ENCODE peak calls at places on chromosomes 3 and 15, in six cellular contexts. One of them, this sample, is unnamed.

GRCh38 chr15:99095626-99096025 is 9.3 kb upstream of the SYNM start:
- ATAC-seq in HepG2: no peak
- ATAC-seq in upper lobe of left lung: no peak
- ATAC-seq in GM12878: no peak
- ATAC-seq in A549: no peak
- ATAC-seq in K562: no peak
- ATAC-seq in this sample: no peak

GRCh38 chr3:65262554-65262953 is 574.8 kb upstream of the ADAMTS9 start:
- ATAC-seq in HepG2: no peak
- ATAC-seq in upper lobe of left lung: no peak
- ATAC-seq in GM12878: no peak
- ATAC-seq in A549: no peak
- ATAC-seq in K562: no peak
- ATAC-seq in this sample: no peak

GRCh38 chr3:25582242-25582641 is 82.5 kb downstream of the TOP2B start:
- ATAC-seq in HepG2: peak
- ATAC-seq in upper lobe of left lung: no peak
- ATAC-seq in GM12878: no peak
- ATAC-seq in A549: peak
- ATAC-seq in K562: peak
- ATAC-seq in this sample: no peak

GRCh38 chr15:85094685-85095084 is 113.0 kb downstream of the PDE8A start:
- ATAC-seq in HepG2: no peak
- ATAC-seq in upper lobe of left lung: no peak
- ATAC-seq in GM12878: no peak
- ATAC-seq in A549: peak
- ATAC-seq in K562: no peak
- ATAC-seq in this sample: no peak

GRCh38 chr3:153073636-153074035 is 88.4 kb upstream of the RAP2B start:
- ATAC-seq in HepG2: no peak
- ATAC-seq in upper lobe of left lung: no peak
- ATAC-seq in GM12878: no peak
- ATAC-seq in A549: no peak
- ATAC-seq in K562: peak
- ATAC-seq in this sample: no peak

GRCh38 chr3:13595001-13595421 is 46.1 kb downstream of the FBLN2 start:
- ATAC-seq in HepG2: peak
- ATAC-seq in upper lobe of left lung: no peak
- ATAC-seq in GM12878: no peak
- ATAC-seq in A549: peak
- ATAC-seq in K562: no peak
- ATAC-seq in this sample: no peak

GRCh38 chr3:129567176-129567705 is 24.3 kb downstream of the H1-8 start:
- ATAC-seq in HepG2: no peak
- ATAC-seq in upper lobe of left lung: no peak
- ATAC-seq in GM12878: no peak
- ATAC-seq in A549: no peak
- ATAC-seq in K562: no peak
- ATAC-seq in this sample: peak

GRCh38 chr15:43516185-43516584 is 1.2 kb upstream of the MAP1A start:
- ATAC-seq in HepG2: no peak
- ATAC-seq in upper lobe of left lung: peak
- ATAC-seq in GM12878: no peak
- ATAC-seq in A549: no peak
- ATAC-seq in K562: no peak
- ATAC-seq in this sample: peak

GRCh38 chr3:46926871-46927717 is 49.5 kb downstream of the CCDC12 start:
- ATAC-seq in HepG2: no peak
- ATAC-seq in upper lobe of left lung: peak
- ATAC-seq in GM12878: peak
- ATAC-seq in A549: no peak
- ATAC-seq in K562: no peak
- ATAC-seq in this sample: no peak

GRCh38 chr3:182172534-182172933 is 460.8 kb downstream of the SOX2 start:
- ATAC-seq in HepG2: no peak
- ATAC-seq in upper lobe of left lung: no peak
- ATAC-seq in GM12878: no peak
- ATAC-seq in A549: no peak
- ATAC-seq in K562: no peak
- ATAC-seq in this sample: no peak

GRCh38 chr3:130604806-130605205 is 87.8 kb downstream of the COL6A6 start:
- ATAC-seq in HepG2: no peak
- ATAC-seq in upper lobe of left lung: no peak
- ATAC-seq in GM12878: no peak
- ATAC-seq in A549: no peak
- ATAC-seq in K562: no peak
- ATAC-seq in this sample: no peak

GRCh38 chr3:25325229-25325628 is 102.8 kb upstream of the RARB start:
- ATAC-seq in HepG2: no peak
- ATAC-seq in upper lobe of left lung: no peak
- ATAC-seq in GM12878: no peak
- ATAC-seq in A549: no peak
- ATAC-seq in K562: no peak
- ATAC-seq in this sample: no peak

GRCh38 chr3:129197341-129197740 is 13.6 kb upstream of the CNBP start:
- ATAC-seq in HepG2: no peak
- ATAC-seq in upper lobe of left lung: no peak
- ATAC-seq in GM12878: no peak
- ATAC-seq in A549: peak
- ATAC-seq in K562: no peak
- ATAC-seq in this sample: no peak

GRCh38 chr15:69478259-69478687 is 25.7 kb downstream of the RPLP1 start:
- ATAC-seq in HepG2: peak
- ATAC-seq in upper lobe of left lung: peak
- ATAC-seq in GM12878: peak
- ATAC-seq in A549: peak
- ATAC-seq in K562: peak
- ATAC-seq in this sample: no peak

GRCh38 chr3:152611905-152612304 is 223.0 kb upstream of the P2RY1 start:
- ATAC-seq in HepG2: no peak
- ATAC-seq in upper lobe of left lung: no peak
- ATAC-seq in GM12878: no peak
- ATAC-seq in A549: no peak
- ATAC-seq in K562: no peak
- ATAC-seq in this sample: peak

GRCh38 chr3:141239551-141240281 is 8.1 kb downstream of the PXYLP1 start:
- ATAC-seq in HepG2: no peak
- ATAC-seq in upper lobe of left lung: no peak
- ATAC-seq in GM12878: no peak
- ATAC-seq in A549: no peak
- ATAC-seq in K562: no peak
- ATAC-seq in this sample: no peak

GRCh38 chr3:48155122-48155521 is 33.1 kb downstream of the CDC25A start:
- ATAC-seq in HepG2: no peak
- ATAC-seq in upper lobe of left lung: no peak
- ATAC-seq in GM12878: no peak
- ATAC-seq in A549: peak
- ATAC-seq in K562: no peak
- ATAC-seq in this sample: no peak

GRCh38 chr3:192929146-192929545 is 11.5 kb upstream of the MB21D2 start:
- ATAC-seq in HepG2: no peak
- ATAC-seq in upper lobe of left lung: peak
- ATAC-seq in GM12878: no peak
- ATAC-seq in A549: peak
- ATAC-seq in K562: no peak
- ATAC-seq in this sample: peak

GRCh38 chr15:28890711-28891495 is 5.1 kb downstream of the APBA2 start:
- ATAC-seq in HepG2: peak
- ATAC-seq in upper lobe of left lung: no peak
- ATAC-seq in GM12878: no peak
- ATAC-seq in A549: no peak
- ATAC-seq in K562: no peak
- ATAC-seq in this sample: no peak

GRCh38 chr3:108062051-108062450 is 28.8 kb downstream of the CD47 start:
- ATAC-seq in HepG2: no peak
- ATAC-seq in upper lobe of left lung: peak
- ATAC-seq in GM12878: peak
- ATAC-seq in A549: no peak
- ATAC-seq in K562: no peak
- ATAC-seq in this sample: no peak

GRCh38 chr15:67882487-67883227 is 42.8 kb upstream of the RNU6-1 start:
- ATAC-seq in HepG2: no peak
- ATAC-seq in upper lobe of left lung: peak
- ATAC-seq in GM12878: no peak
- ATAC-seq in A549: peak
- ATAC-seq in K562: peak
- ATAC-seq in this sample: no peak

GRCh38 chr3:44099566-44100297 is 142.0 kb upstream of the TOPAZ1 start:
- ATAC-seq in HepG2: no peak
- ATAC-seq in upper lobe of left lung: no peak
- ATAC-seq in GM12878: no peak
- ATAC-seq in A549: no peak
- ATAC-seq in K562: no peak
- ATAC-seq in this sample: no peak

GRCh38 chr3:169923831-169924230 is 12.5 kb downstream of the SAMD7 start:
- ATAC-seq in HepG2: no peak
- ATAC-seq in upper lobe of left lung: no peak
- ATAC-seq in GM12878: no peak
- ATAC-seq in A549: no peak
- ATAC-seq in K562: no peak
- ATAC-seq in this sample: no peak

GRCh38 chr3:143484851-143485512 is 363.3 kb downstream of the SLC9A9 start:
- ATAC-seq in HepG2: no peak
- ATAC-seq in upper lobe of left lung: no peak
- ATAC-seq in GM12878: peak
- ATAC-seq in A549: peak
- ATAC-seq in K562: peak
- ATAC-seq in this sample: no peak

GRCh38 chr3:49377483-49377882 is 19.3 kb upstream of the GPX1 start:
- ATAC-seq in HepG2: no peak
- ATAC-seq in upper lobe of left lung: peak
- ATAC-seq in GM12878: peak
- ATAC-seq in A549: no peak
- ATAC-seq in K562: peak
- ATAC-seq in this sample: peak

GRCh38 chr3:114213262-114213668 is 24.1 kb downstream of the ZNF80 start:
- ATAC-seq in HepG2: no peak
- ATAC-seq in upper lobe of left lung: no peak
- ATAC-seq in GM12878: no peak
- ATAC-seq in A549: no peak
- ATAC-seq in K562: no peak
- ATAC-seq in this sample: no peak
- H3K4me3 ChIP-seq in HepG2: no peak
- H3K4me3 ChIP-seq in upper lobe of left lung: no peak
- H3K4me3 ChIP-seq in GM12878: peak
- H3K4me3 ChIP-seq in A549: no peak
- H3K4me3 ChIP-seq in K562: no peak
- H3K4me3 ChIP-seq in this sample: no peak

DNA sequence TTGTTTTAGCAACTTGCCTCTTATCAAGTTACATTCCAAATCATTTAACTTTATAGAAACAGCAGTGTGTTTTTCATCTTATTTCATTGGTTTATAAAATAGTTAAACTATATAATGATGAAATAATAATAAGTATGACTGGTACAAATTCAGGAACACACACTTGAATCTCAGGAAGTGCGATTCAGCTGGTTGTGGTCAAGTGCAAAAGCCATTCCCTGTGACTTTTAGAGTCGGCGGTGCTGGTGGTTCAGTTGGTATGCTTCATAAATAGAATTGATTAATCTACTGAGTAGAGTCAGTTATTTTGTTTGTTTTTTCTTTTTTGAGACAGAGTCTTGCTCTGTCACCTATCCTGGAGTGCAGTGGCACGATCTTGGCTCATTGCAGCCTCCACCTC is 22.7 kb downstream of the SACM1L start:
- ATAC-seq in HepG2: no peak
- ATAC-seq in upper lobe of left lung: no peak
- ATAC-seq in GM12878: no peak
- ATAC-seq in A549: no peak
- ATAC-seq in K562: no peak
- ATAC-seq in this sample: no peak
- TF ChIP-seq EP300 in HepG2: no peak
- TF ChIP-seq EP300 in upper lobe of left lung: no peak
- TF ChIP-seq EP300 in GM12878: no peak
- TF ChIP-seq EP300 in A549: no peak
- TF ChIP-seq EP300 in K562: no peak
- TF ChIP-seq EP300 in this sample: no peak

GRCh38 chr15:71237456-71238188 is 122.4 kb downstream of the THSD4 start:
- ATAC-seq in HepG2: no peak
- ATAC-seq in upper lobe of left lung: peak
- ATAC-seq in GM12878: no peak
- ATAC-seq in A549: peak
- ATAC-seq in K562: peak
- ATAC-seq in this sample: no peak

GRCh38 chr15:71238926-71239325 is 123.7 kb downstream of the THSD4 start:
- ATAC-seq in HepG2: no peak
- ATAC-seq in upper lobe of left lung: no peak
- ATAC-seq in GM12878: no peak
- ATAC-seq in A549: no peak
- ATAC-seq in K562: no peak
- ATAC-seq in this sample: no peak

GRCh38 chr15:71242292-71242691 is 127.0 kb downstream of the THSD4 start:
- ATAC-seq in HepG2: no peak
- ATAC-seq in upper lobe of left lung: no peak
- ATAC-seq in GM12878: no peak
- ATAC-seq in A549: no peak
- ATAC-seq in K562: no peak
- ATAC-seq in this sample: no peak

GRCh38 chr15:71245588-71245987 is 130.3 kb downstream of the THSD4 start:
- ATAC-seq in HepG2: no peak
- ATAC-seq in upper lobe of left lung: no peak
- ATAC-seq in GM12878: no peak
- ATAC-seq in A549: no peak
- ATAC-seq in K562: no peak
- ATAC-seq in this sample: no peak

GRCh38 chr15:71239592-71240364 is 124.5 kb downstream of the THSD4 start:
- ATAC-seq in HepG2: no peak
- ATAC-seq in upper lobe of left lung: no peak
- ATAC-seq in GM12878: no peak
- ATAC-seq in A549: no peak
- ATAC-seq in K562: no peak
- ATAC-seq in this sample: no peak
- H3K27ac ChIP-seq in HepG2: no peak
- H3K27ac ChIP-seq in upper lobe of left lung: no peak
- H3K27ac ChIP-seq in GM12878: no peak
- H3K27ac ChIP-seq in A549: peak
- H3K27ac ChIP-seq in K562: no peak
- H3K27ac ChIP-seq in this sample: no peak

DNA sequence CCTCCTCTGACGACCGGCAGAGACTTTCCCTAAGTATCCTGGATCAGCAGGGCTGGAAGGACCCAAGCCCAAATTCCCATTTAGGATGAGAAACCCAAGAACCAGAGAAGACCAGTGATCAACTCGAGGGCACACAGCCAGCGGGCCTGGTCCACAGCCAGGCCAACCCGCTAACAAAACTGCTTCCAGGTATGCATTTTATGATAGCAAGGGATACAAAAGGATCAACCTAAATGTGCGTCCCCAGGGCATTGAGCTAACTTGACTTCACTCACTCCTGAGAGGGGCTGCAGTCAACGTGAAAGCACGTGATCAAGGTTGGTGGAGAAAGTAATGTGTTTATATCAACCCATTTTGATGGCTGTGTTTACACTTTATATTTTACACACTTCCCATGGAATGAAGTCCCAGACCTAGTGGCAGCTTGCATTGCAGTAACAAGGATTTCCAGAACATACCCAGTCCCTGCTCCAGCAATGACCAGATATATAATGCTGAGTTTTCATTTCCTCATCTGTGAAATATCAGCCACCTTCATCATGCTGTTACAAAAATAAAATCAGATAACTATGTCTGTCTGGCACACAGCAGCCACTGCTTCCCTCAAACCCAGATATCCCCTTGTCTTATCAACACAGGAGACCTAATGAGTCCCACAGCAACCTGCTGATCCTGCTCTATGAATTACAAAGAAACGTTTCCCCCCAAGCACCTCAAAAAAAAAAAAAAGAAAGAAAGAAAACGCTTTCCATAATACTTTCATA is 2.1 kb downstream of the KLHL6 start:
- ATAC-seq in HepG2: no peak
- ATAC-seq in upper lobe of left lung: no peak
- ATAC-seq in GM12878: peak
- ATAC-seq in A549: no peak
- ATAC-seq in K562: peak
- ATAC-seq in this sample: no peak
- H3K4me3 ChIP-seq in HepG2: no peak
- H3K4me3 ChIP-seq in upper lobe of left lung: no peak
- H3K4me3 ChIP-seq in GM12878: peak
- H3K4me3 ChIP-seq in A549: no peak
- H3K4me3 ChIP-seq in K562: no peak
- H3K4me3 ChIP-seq in this sample: no peak